ENCODE peak calls at places on chromosomes 6 and 20, in eight cellular contexts. W, J, L, H, I, Z, A and E are unnamed samples.

GRCh38 chr6:90274481-90275030 is 22.1 kb downstream of the BACH2 start:
- DNase-seq in W (no peak), J (no peak), L (no peak), H (no peak), I (no peak), Z (no peak), A (no peak), E (peak; percentile 37)

GRCh38 chr6:167828325-167828956 is 1.7 kb downstream of the AFDN start:
- DNase-seq in W (no peak), J (no peak), L (no peak), H (no peak), I (no peak), Z (no peak), A (no peak), E (no peak)

GRCh38 chr6:136822051-136822378 is 377 bp upstream of the PEX7 start:
- DNase-seq in W (no peak), J (peak; percentile 16), L (peak; percentile 13), H (no peak), I (no peak), Z (peak; percentile 23), A (no peak), E (no peak)

GRCh38 chr6:159898519-159898918 is 7.7 kb downstream of the MAS1 start:
- DNase-seq in W (no peak), J (no peak), L (no peak), H (no peak), I (no peak), Z (no peak), A (no peak), E (no peak)

GRCh38 chr6:49430187-49430586 is 32.9 kb downstream of the MMUT start:
- DNase-seq in W (no peak), J (no peak), L (no peak), H (no peak), I (no peak), Z (no peak), A (no peak), E (no peak)

GRCh38 chr6:12171735-12172134 is 118.4 kb upstream of the EDN1 start:
- DNase-seq in W (no peak), J (no peak), L (no peak), H (no peak), I (no peak), Z (no peak), A (no peak), E (no peak)

GRCh38 chr20:58235010-58235409 is 6.6 kb upstream of the ANKRD60 start:
- DNase-seq in W (no peak), J (no peak), L (no peak), H (no peak), I (no peak), Z (no peak), A (no peak), E (no peak)

GRCh38 chr6:125507987-125508655 is 206.4 kb upstream of the HDDC2 start:
- DNase-seq in W (peak; percentile 54), J (no peak), L (no peak), H (no peak), I (no peak), Z (peak; percentile 23), A (no peak), E (no peak)

GRCh38 chr20:23013429-23013828 is 21.7 kb upstream of the SSTR4 start:
- DNase-seq in W (peak; percentile 61), J (no peak), L (no peak), H (no peak), I (no peak), Z (no peak), A (no peak), E (no peak)

GRCh38 chr6:136921936-136922679 is at the start of gene SLC35D3:
- DNase-seq in W (no peak), J (peak; percentile 77), L (peak; percentile 72), H (peak; percentile 60), I (peak; percentile 56), Z (peak; percentile 20), A (peak; percentile 63), E (no peak)

GRCh38 chr20:47740225-47741184 is 44.8 kb downstream of the SULF2 start:
- DNase-seq in W (no peak), J (no peak), L (no peak), H (peak; percentile 67), I (no peak), Z (no peak), A (no peak), E (peak; percentile 40)

GRCh38 chr6:151763938-151764680 is 43.4 kb upstream of the ESR1 start:
- DNase-seq in W (peak; percentile 95), J (peak; percentile 54), L (peak; percentile 49), H (peak; percentile 94), I (peak; percentile 96), Z (peak; percentile 77), A (peak; percentile 83), E (peak; percentile 91)

GRCh38 chr20:34017610-34018009 is 23.9 kb downstream of the RALY start:
- DNase-seq in W (no peak), J (no peak), L (no peak), H (no peak), I (peak; percentile 82), Z (no peak), A (no peak), E (no peak)

GRCh38 chr6:35736293-35736894 is 438 bp upstream of the ARMC12 start:
- DNase-seq in W (peak; percentile 77), J (peak; percentile 77), L (peak; percentile 81), H (peak; percentile 84), I (no peak), Z (peak; percentile 78), A (peak; percentile 84), E (peak; percentile 71)

GRCh38 chr6:110875548-110876169 is 1.1 kb downstream of the AMD1 start:
- DNase-seq in W (peak; percentile 55), J (peak; percentile 44), L (peak; percentile 37), H (peak; percentile 92), I (peak; percentile 69), Z (peak; percentile 76), A (peak; percentile 63), E (peak; percentile 82)

GRCh38 chr6:113385020-113385431 is 472.1 kb upstream of the MARCKS start:
- DNase-seq in W (no peak), J (no peak), L (no peak), H (no peak), I (no peak), Z (no peak), A (no peak), E (no peak)

GRCh38 chr6:75203721-75204120 is 2.1 kb downstream of the COL12A1 start:
- DNase-seq in W (no peak), J (no peak), L (no peak), H (no peak), I (no peak), Z (no peak), A (no peak), E (no peak)

GRCh38 chr6:81465859-81466258 is 286.6 kb downstream of the TENT5A start:
- DNase-seq in W (no peak), J (no peak), L (no peak), H (no peak), I (no peak), Z (peak; percentile 15), A (no peak), E (no peak)

GRCh38 chr6:142915129-142915697 is 29.8 kb downstream of the HIVEP2 start:
- DNase-seq in W (no peak), J (no peak), L (no peak), H (no peak), I (no peak), Z (no peak), A (no peak), E (no peak)

DNA sequence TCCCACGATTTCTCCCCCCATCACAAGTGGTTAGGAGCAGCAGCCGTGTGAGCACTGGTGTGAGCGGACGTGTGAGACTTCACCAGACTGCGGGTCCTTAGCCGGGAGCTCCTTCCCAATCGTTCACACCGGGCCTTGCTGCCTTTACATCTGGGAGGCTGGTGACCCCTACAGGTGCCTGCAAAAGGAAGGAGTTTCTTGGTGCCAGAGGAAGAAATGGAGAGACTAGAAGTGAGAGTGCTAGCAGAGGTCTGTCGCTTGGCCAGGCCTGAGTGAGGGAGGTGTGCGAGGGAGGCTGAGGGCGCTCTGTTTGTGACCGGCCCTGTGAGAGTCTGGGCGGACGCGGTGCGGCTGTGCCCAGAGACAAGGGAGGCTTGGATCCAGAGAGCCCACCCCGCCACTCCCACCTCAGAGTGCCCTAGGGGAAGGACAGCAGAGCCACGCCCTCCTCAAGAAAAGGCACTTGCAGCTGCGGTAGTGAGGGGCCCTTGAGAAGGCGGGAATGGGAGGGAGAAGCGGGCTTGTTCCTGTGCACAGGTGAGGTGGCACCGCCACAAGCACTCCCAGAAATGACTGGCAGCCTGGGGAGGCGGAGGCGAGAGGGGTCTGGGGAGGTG is 10.0 kb upstream of the ARMC2 start:
- DNase-seq in W (no peak), J (no peak), L (no peak), H (no peak), I (no peak), Z (peak; percentile 64), A (peak; percentile 46), E (no peak)
- TF ChIP-seq CTCF in W (no peak), J (no peak), L (no peak), H (no peak), I (peak; percentile 54), Z (peak; percentile 54), A (no peak), E (no peak)

GRCh38 chr20:12057778-12058177 is 140.1 kb downstream of the BTBD3 start:
- DNase-seq in W (no peak), J (no peak), L (no peak), H (no peak), I (no peak), Z (no peak), A (no peak), E (no peak)
- TF ChIP-seq CTCF in W (no peak), J (no peak), L (no peak), H (no peak), I (no peak), Z (no peak), A (no peak), E (no peak)

DNA sequence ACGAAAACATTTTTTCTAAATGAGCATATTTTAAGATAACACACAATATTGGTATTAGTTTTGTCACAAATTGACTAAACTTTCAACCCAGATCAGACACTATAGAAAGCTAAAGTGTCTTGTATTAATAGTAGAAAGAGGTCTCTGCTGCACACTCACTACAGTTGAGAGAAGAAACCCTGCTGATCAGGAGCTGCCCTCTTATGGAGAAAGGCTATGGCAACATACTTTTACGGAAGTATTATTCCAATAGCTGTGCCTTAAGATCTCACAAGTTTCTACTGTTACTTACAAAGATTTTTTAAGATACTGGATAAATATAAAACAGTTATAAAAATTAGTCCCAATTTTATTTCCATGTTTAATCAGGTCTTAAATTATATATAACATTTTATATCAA is 155.7 kb downstream of the RIMS1 start:
- DNase-seq in W (no peak), J (no peak), L (no peak), H (no peak), I (no peak), Z (peak; percentile 11), A (no peak), E (no peak)
- TF ChIP-seq CTCF in W (no peak), J (no peak), L (peak; percentile 17), H (no peak), I (peak; percentile 23), Z (peak; percentile 26), A (no peak), E (no peak)

DNA sequence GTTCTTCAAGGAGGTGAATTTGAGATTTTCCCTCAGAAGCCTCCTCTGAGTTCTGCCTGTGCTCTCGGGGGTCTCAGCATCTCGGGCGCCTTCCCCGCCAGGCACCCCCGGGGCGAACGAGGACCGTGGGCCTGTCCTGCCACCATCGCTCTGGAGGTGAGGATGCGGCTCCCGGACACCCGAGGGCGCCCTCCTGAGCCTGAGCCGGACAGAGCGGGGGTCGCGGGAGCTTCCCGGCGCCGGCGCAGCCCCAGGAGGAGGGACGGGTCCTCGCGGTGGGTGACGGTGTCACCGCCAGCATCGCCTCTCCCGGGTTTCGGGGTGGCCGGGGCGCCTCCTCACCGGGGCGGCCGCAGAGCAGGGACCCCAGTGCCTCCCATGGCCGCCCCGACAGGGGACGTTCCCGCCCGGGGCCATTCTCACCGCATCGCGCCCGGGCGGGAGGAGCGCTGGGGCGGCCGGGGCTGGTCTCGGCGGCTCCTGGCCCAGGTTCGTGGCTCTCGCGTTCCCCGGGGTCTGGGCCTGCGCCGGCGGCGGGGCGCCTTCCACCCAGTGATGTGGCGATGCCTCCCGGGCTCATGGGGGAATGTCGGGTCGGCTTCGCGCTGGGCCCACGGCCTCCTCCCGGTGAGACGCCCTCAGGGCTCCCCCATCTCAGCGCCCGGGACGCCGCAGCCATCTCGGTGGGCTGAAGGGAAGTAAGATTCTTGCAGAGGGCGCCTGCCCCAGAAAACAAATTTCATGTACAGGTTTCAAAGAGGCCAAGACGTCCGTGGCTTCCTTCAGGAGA is 210.5 kb downstream of the ERMARD start:
- DNase-seq in W (peak; percentile 40), J (no peak), L (no peak), H (no peak), I (no peak), Z (peak; percentile 71), A (peak; percentile 71), E (no peak)
- TF ChIP-seq CTCF in W (peak; percentile 67), J (no peak), L (no peak), H (peak; percentile 38), I (no peak), Z (peak; percentile 63), A (peak; percentile 55), E (no peak)